ENCODE peak calls at places on chromosomes 12 and 14, in seven cellular contexts. N, Z, W, B, M, A and I are unnamed samples.
A peak's percentile ranks its signal among the peaks of the same experiment; 100 is the strongest.

GRCh38 chr12:51293693-51294092 is 23.5 kb upstream of the SMAGP start:
- DNase-seq in A (no peak), M (no peak), Z (no peak), N (no peak), B (no peak), W (no peak), I (no peak)

GRCh38 chr14:106277503-106277902 is 751.1 kb downstream of the TMEM121 start:
- DNase-seq in M (no peak), W (peak; percentile 61), Z (no peak), A (peak; percentile 18), B (no peak), N (no peak), I (no peak)

GRCh38 chr12:64323476-64324225 is 66.9 kb downstream of the C12orf56 start:
- DNase-seq in Z (no peak), W (no peak), M (no peak), B (no peak), A (no peak), N (no peak), I (no peak)

GRCh38 chr14:62162998-62163589 is 400.9 kb downstream of the SNAPC1 start:
- DNase-seq in M (peak; percentile 48), W (no peak), A (no peak), B (peak; percentile 79), N (no peak), Z (peak; percentile 10), I (peak; percentile 66)

GRCh38 chr12:128644664-128645296 is 179.0 kb downstream of the SLC15A4 start:
- DNase-seq in A (peak; percentile 83), M (peak; percentile 39), W (peak; percentile 40), Z (no peak), N (no peak), B (peak; percentile 45), I (peak; percentile 57)

GRCh38 chr14:100827751-100828447 is 2.0 kb downstream of the MEG3 start:
- DNase-seq in W (no peak), B (peak; percentile 20), Z (no peak), M (no peak), N (no peak), A (no peak), I (peak; percentile 75)

GRCh38 chr12:23084236-23084995 is 459.4 kb downstream of the ETNK1 start:
- DNase-seq in W (no peak), Z (no peak), B (peak; percentile 77), N (no peak), A (no peak), M (no peak), I (no peak)

GRCh38 chr12:57434517-57435223 is at the start of gene INHBC:
- DNase-seq in N (no peak), A (no peak), W (no peak), Z (peak; percentile 62), M (no peak), B (no peak), I (no peak)

GRCh38 chr12:43964966-43965365 is 129.1 kb downstream of the TMEM117 start:
- DNase-seq in W (no peak), A (no peak), M (no peak), Z (no peak), B (no peak), N (no peak), I (no peak)

DNA sequence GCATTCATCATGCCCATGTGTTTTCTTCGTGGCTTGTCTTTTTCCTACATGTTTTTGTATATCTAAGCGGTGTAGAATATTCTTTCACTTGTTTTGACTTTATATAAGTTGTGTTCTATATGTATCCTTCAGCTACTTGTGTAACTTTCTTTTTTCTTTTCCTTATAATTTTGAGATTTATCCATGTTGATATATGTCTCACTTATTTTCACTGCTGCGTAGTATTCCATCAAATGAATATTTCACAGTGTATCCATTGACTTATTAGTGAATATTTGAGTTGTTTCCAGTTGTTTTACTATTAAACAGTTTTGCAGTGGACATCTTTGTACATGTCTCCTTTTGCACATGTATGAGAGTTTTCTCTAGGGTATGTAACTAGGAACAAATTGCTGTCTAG is 43.9 kb downstream of the BORCS5 start:
- DNase-seq in W (no peak), N (no peak), M (no peak), Z (no peak), A (no peak), B (no peak), I (no peak)
- H3K4me1 ChIP-seq in W (peaks cover 61% of the 10 kb centered on the region), N (no peaks in the 10 kb centered on the region), M (peaks cover 2% of the 10 kb centered on the region), Z (peaks cover 12% of the 10 kb centered on the region), A (peaks cover 19% of the 10 kb centered on the region), B (peaks cover 25% of the 10 kb centered on the region), I (no peaks in the 10 kb centered on the region)

GRCh38 chr12:95548056-95548538 is 3.2 kb downstream of the USP44 start:
- DNase-seq in W (peak; percentile 29), M (peak; percentile 30), A (peak; percentile 34), N (no peak), B (no peak), Z (peak; percentile 48), I (peak; percentile 9)
- H3K4me3 ChIP-seq in W (peak overlapping the region; percentile 71), M (peak overlapping the region; percentile 99), A (peak overlapping the region; percentile 63), N (peak overlapping the region; percentile 86), B (no peak overlapping the region), Z (peak overlapping the region; percentile 81), I (peak overlapping the region; percentile 68)

DNA sequence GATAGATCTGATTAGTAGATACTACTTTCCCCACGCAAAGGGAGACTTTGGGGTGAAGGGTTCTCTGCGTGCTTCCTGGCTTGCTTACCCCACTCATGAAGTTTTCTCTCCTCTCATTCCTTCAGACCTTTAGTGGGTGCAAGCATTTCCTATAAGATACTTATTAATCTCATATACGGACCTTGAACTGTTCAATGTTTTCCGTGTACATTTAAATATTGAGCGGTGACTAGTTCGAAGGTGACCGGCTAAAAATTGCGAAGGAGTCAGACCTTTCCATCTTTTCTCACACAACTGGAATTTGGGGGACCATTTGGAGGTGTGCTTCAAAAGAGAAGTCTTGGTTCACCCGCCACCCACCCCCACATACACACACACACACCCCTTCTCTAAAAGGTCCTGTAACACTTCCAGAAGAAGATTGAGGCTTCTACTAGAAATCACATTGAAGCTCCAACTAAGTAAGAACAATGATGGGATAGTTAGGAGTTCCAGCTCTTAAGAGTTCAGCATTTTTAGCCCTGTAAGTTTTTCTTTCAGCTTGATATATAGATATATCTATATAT is 6.1 kb upstream of the FOXG1 start:
- DNase-seq in M (no peak), A (no peak), W (no peak), N (no peak), Z (no peak), B (no peak), I (no peak)
- H3K4me1 ChIP-seq in M (peaks cover 22% of the 10 kb centered on the region), A (no peaks in the 10 kb centered on the region), W (peaks cover 17% of the 10 kb centered on the region), N (no peaks in the 10 kb centered on the region), Z (peaks cover 2% of the 10 kb centered on the region), B (peaks cover 4% of the 10 kb centered on the region), I (peaks cover 10% of the 10 kb centered on the region)

DNA sequence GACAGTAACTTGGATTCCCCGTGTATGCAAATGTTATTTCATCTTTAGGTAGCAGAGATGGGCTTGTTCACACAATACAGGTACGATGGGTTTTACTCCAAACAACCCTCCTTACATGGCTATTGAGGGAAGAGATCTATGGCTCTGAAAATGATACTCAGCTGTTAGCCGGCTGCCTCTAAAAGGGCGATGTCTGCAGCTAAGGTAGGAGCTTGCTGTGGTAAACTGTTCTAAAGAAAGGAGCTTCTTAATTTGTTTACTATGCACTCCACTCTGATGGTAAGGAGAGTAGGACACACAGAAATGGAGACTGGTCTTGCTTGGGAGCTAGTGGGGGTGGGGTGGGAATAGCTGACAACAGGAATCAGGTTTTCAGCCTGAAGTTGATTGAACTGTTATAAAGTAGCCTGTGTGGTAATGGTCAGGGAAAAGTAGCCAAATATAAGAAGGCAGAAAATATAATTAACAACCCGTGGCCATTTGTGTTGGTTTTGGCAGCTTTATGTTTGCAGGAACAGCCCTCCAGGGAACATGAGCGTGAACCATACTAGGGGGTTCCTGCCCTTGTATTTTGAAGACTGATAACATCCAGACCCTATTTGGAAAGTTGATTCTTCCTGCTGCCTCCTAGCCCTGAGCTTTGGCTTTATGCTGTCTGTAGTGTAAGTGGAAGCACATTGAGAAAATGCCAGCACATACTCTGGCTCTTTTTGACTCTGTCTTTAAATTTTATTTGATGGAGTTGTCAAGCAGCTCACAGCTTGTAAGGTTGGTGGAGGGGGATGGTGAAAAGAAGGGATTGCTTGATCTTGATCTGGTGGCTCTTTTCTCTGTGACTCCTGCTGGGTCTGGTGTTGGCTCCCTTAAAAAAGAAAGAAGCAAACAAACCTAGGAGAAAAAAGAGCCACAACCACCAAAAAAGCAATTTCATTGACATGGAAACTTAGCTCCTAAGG is 929.8 kb downstream of the DIO2 start:
- DNase-seq in M (no peak), W (no peak), N (no peak), B (no peak), A (no peak), Z (no peak), I (no peak)
- H3K4me3 ChIP-seq in M (no peak overlapping the region), W (peak overlapping the region; percentile 59), N (peak overlapping the region; percentile 60), B (peak overlapping the region; percentile 82), A (peak overlapping the region; percentile 42), Z (no peak overlapping the region), I (no peak overlapping the region)

GRCh38 chr12:19201653-19202052 is 72.1 kb downstream of the PLEKHA5 start:
- DNase-seq in N (no peak), A (no peak), B (no peak), W (no peak), M (no peak), Z (no peak), I (peak; percentile 51)
- H3K4me1 ChIP-seq in N (no peaks in the 10 kb centered on the region), A (no peaks in the 10 kb centered on the region), B (peaks cover 19% of the 10 kb centered on the region), W (peaks cover 22% of the 10 kb centered on the region), M (peaks cover 11% of the 10 kb centered on the region), Z (no peaks in the 10 kb centered on the region), I (peaks cover 41% of the 10 kb centered on the region)